ENCODE peak calls at places on chromosomes 12 and 14, in eight cellular contexts. One of them, this sample, is unnamed.

GRCh38 chr12:1328385-1328784 is 266.0 kb downstream of the FBXL14 start:
- DNase-seq in activated naive CD4-positive, alpha-beta T cell: no peak
- DNase-seq in NAMALWA: no peak
- DNase-seq in GM04504: no peak
- DNase-seq in T-helper 9 cell: no peak
- DNase-seq in kidney tubule cell: no peak
- DNase-seq in iris pigment epithelial cell: no peak
- DNase-seq in mesenteric fat pad: no peak
- DNase-seq in this sample: no peak

GRCh38 chr14:76138758-76139723 is 12.7 kb upstream of the GPATCH2L start:
- DNase-seq in activated naive CD4-positive, alpha-beta T cell: no peak
- DNase-seq in NAMALWA: no peak
- DNase-seq in GM04504: no peak
- DNase-seq in T-helper 9 cell: no peak
- DNase-seq in kidney tubule cell: no peak
- DNase-seq in iris pigment epithelial cell: no peak
- DNase-seq in mesenteric fat pad: no peak
- DNase-seq in this sample: no peak

GRCh38 chr12:62192486-62193250 is 67.5 kb upstream of the USP15 start:
- DNase-seq in activated naive CD4-positive, alpha-beta T cell: no peak
- DNase-seq in NAMALWA: peak; percentile 85
- DNase-seq in GM04504: peak; percentile 68
- DNase-seq in T-helper 9 cell: peak; percentile 2
- DNase-seq in kidney tubule cell: peak; percentile 79
- DNase-seq in iris pigment epithelial cell: peak; percentile 84
- DNase-seq in mesenteric fat pad: no peak
- DNase-seq in this sample: peak; percentile 71

GRCh38 chr12:96241484-96242256 is 47.5 kb downstream of the ELK3 start:
- DNase-seq in activated naive CD4-positive, alpha-beta T cell: no peak
- DNase-seq in NAMALWA: no peak
- DNase-seq in GM04504: peak; percentile 88
- DNase-seq in T-helper 9 cell: peak; percentile 70
- DNase-seq in kidney tubule cell: peak; percentile 9
- DNase-seq in iris pigment epithelial cell: peak; percentile 61
- DNase-seq in mesenteric fat pad: no peak
- DNase-seq in this sample: no peak

GRCh38 chr14:99331796-99332195 is 59.8 kb upstream of the BCL11B start:
- DNase-seq in activated naive CD4-positive, alpha-beta T cell: no peak
- DNase-seq in NAMALWA: no peak
- DNase-seq in GM04504: no peak
- DNase-seq in T-helper 9 cell: no peak
- DNase-seq in kidney tubule cell: no peak
- DNase-seq in iris pigment epithelial cell: no peak
- DNase-seq in mesenteric fat pad: peak; percentile 79
- DNase-seq in this sample: no peak

GRCh38 chr12:90024261-90024660 is 315.6 kb upstream of the ATP2B1 start:
- DNase-seq in activated naive CD4-positive, alpha-beta T cell: no peak
- DNase-seq in NAMALWA: no peak
- DNase-seq in GM04504: no peak
- DNase-seq in T-helper 9 cell: no peak
- DNase-seq in kidney tubule cell: no peak
- DNase-seq in iris pigment epithelial cell: peak; percentile 43
- DNase-seq in mesenteric fat pad: no peak
- DNase-seq in this sample: no peak

GRCh38 chr12:52924764-52925716 is 20.2 kb upstream of the KRT8 start:
- DNase-seq in activated naive CD4-positive, alpha-beta T cell: no peak
- DNase-seq in NAMALWA: no peak
- DNase-seq in GM04504: no peak
- DNase-seq in T-helper 9 cell: no peak
- DNase-seq in kidney tubule cell: peak; percentile 97
- DNase-seq in iris pigment epithelial cell: peak; percentile 85
- DNase-seq in mesenteric fat pad: no peak
- DNase-seq in this sample: no peak

GRCh38 chr12:27711312-27711682 is 665 bp downstream of the MRPS35 start:
- DNase-seq in activated naive CD4-positive, alpha-beta T cell: no peak
- DNase-seq in NAMALWA: peak; percentile 51
- DNase-seq in GM04504: no peak
- DNase-seq in T-helper 9 cell: no peak
- DNase-seq in kidney tubule cell: peak; percentile 48
- DNase-seq in iris pigment epithelial cell: peak; percentile 23
- DNase-seq in mesenteric fat pad: no peak
- DNase-seq in this sample: no peak

GRCh38 chr12:2739832-2740641 is 54.7 kb upstream of the FKBP4 start:
- DNase-seq in activated naive CD4-positive, alpha-beta T cell: no peak
- DNase-seq in NAMALWA: peak; percentile 23
- DNase-seq in GM04504: peak; percentile 22
- DNase-seq in T-helper 9 cell: no peak
- DNase-seq in kidney tubule cell: peak; percentile 50
- DNase-seq in iris pigment epithelial cell: peak; percentile 31
- DNase-seq in mesenteric fat pad: no peak
- DNase-seq in this sample: no peak

GRCh38 chr14:101071493-101071891 is 168.0 kb upstream of the RTL1 start:
- DNase-seq in activated naive CD4-positive, alpha-beta T cell: no peak
- DNase-seq in NAMALWA: no peak
- DNase-seq in GM04504: no peak
- DNase-seq in T-helper 9 cell: no peak
- DNase-seq in kidney tubule cell: no peak
- DNase-seq in iris pigment epithelial cell: no peak
- DNase-seq in mesenteric fat pad: peak; percentile 47
- DNase-seq in this sample: no peak

GRCh38 chr12:34389378-34390170 is 367.3 kb downstream of the ALG10 start:
- DNase-seq in activated naive CD4-positive, alpha-beta T cell: no peak
- DNase-seq in NAMALWA: no peak
- DNase-seq in GM04504: no peak
- DNase-seq in T-helper 9 cell: no peak
- DNase-seq in kidney tubule cell: no peak
- DNase-seq in iris pigment epithelial cell: no peak
- DNase-seq in mesenteric fat pad: peak; percentile 78
- DNase-seq in this sample: no peak

GRCh38 chr14:98782062-98782461 is 489.9 kb downstream of the BCL11B start:
- DNase-seq in activated naive CD4-positive, alpha-beta T cell: no peak
- DNase-seq in NAMALWA: no peak
- DNase-seq in GM04504: no peak
- DNase-seq in T-helper 9 cell: no peak
- DNase-seq in kidney tubule cell: no peak
- DNase-seq in iris pigment epithelial cell: no peak
- DNase-seq in mesenteric fat pad: no peak
- DNase-seq in this sample: no peak

GRCh38 chr12:127422935-127423585 is 843.9 kb upstream of the TMEM132C start:
- DNase-seq in activated naive CD4-positive, alpha-beta T cell: no peak
- DNase-seq in NAMALWA: no peak
- DNase-seq in GM04504: no peak
- DNase-seq in T-helper 9 cell: no peak
- DNase-seq in kidney tubule cell: no peak
- DNase-seq in iris pigment epithelial cell: no peak
- DNase-seq in mesenteric fat pad: no peak
- DNase-seq in this sample: no peak

GRCh38 chr14:101733211-101733610 is 28.3 kb upstream of the PPP2R5C start:
- DNase-seq in activated naive CD4-positive, alpha-beta T cell: no peak
- DNase-seq in NAMALWA: no peak
- DNase-seq in GM04504: peak; percentile 4
- DNase-seq in T-helper 9 cell: no peak
- DNase-seq in kidney tubule cell: peak; percentile 67
- DNase-seq in iris pigment epithelial cell: peak; percentile 72
- DNase-seq in mesenteric fat pad: no peak
- DNase-seq in this sample: no peak

GRCh38 chr12:120713861-120714482 is 3.7 kb downstream of the UNC119B start:
- DNase-seq in activated naive CD4-positive, alpha-beta T cell: peak; percentile 8
- DNase-seq in NAMALWA: peak; percentile 90
- DNase-seq in GM04504: peak; percentile 56
- DNase-seq in T-helper 9 cell: peak; percentile 64
- DNase-seq in kidney tubule cell: peak; percentile 80
- DNase-seq in iris pigment epithelial cell: peak; percentile 76
- DNase-seq in mesenteric fat pad: no peak
- DNase-seq in this sample: peak; percentile 66

GRCh38 chr12:80648866-80649265 is 58.6 kb upstream of the MYF6 start:
- DNase-seq in activated naive CD4-positive, alpha-beta T cell: no peak
- DNase-seq in NAMALWA: no peak
- DNase-seq in GM04504: peak; percentile 64
- DNase-seq in T-helper 9 cell: no peak
- DNase-seq in kidney tubule cell: peak; percentile 62
- DNase-seq in iris pigment epithelial cell: peak; percentile 89
- DNase-seq in mesenteric fat pad: no peak
- DNase-seq in this sample: no peak

GRCh38 chr12:89179983-89180382 is 172.3 kb downstream of the DUSP6 start:
- DNase-seq in activated naive CD4-positive, alpha-beta T cell: no peak
- DNase-seq in NAMALWA: no peak
- DNase-seq in GM04504: peak; percentile 84
- DNase-seq in T-helper 9 cell: no peak
- DNase-seq in kidney tubule cell: peak; percentile 39
- DNase-seq in iris pigment epithelial cell: peak; percentile 97
- DNase-seq in mesenteric fat pad: no peak
- DNase-seq in this sample: no peak

GRCh38 chr12:57278465-57279453 is 27.8 kb upstream of the STAC3 start:
- DNase-seq in activated naive CD4-positive, alpha-beta T cell: no peak
- DNase-seq in NAMALWA: no peak
- DNase-seq in GM04504: no peak
- DNase-seq in T-helper 9 cell: no peak
- DNase-seq in kidney tubule cell: no peak
- DNase-seq in iris pigment epithelial cell: peak; percentile 15
- DNase-seq in mesenteric fat pad: no peak
- DNase-seq in this sample: no peak

GRCh38 chr14:95829321-95829720 is 47.3 kb upstream of the TUNAR start:
- DNase-seq in activated naive CD4-positive, alpha-beta T cell: no peak
- DNase-seq in NAMALWA: no peak
- DNase-seq in GM04504: no peak
- DNase-seq in T-helper 9 cell: no peak
- DNase-seq in kidney tubule cell: no peak
- DNase-seq in iris pigment epithelial cell: no peak
- DNase-seq in mesenteric fat pad: no peak
- DNase-seq in this sample: no peak

GRCh38 chr12:132238487-132239248 is 90.7 kb downstream of the GALNT9 start:
- DNase-seq in activated naive CD4-positive, alpha-beta T cell: no peak
- DNase-seq in NAMALWA: peak; percentile 44
- DNase-seq in GM04504: no peak
- DNase-seq in T-helper 9 cell: no peak
- DNase-seq in kidney tubule cell: no peak
- DNase-seq in iris pigment epithelial cell: peak; percentile 7
- DNase-seq in mesenteric fat pad: no peak
- DNase-seq in this sample: no peak

GRCh38 chr12:30507576-30507975 is 188.1 kb downstream of the IPO8 start:
- DNase-seq in activated naive CD4-positive, alpha-beta T cell: no peak
- DNase-seq in NAMALWA: no peak
- DNase-seq in GM04504: no peak
- DNase-seq in T-helper 9 cell: no peak
- DNase-seq in kidney tubule cell: no peak
- DNase-seq in iris pigment epithelial cell: no peak
- DNase-seq in mesenteric fat pad: no peak
- DNase-seq in this sample: no peak

This sample was measured in NCI-H1048.